ENCODE peak calls at places on chromosomes 2 and 18, in four cellular contexts. H is sigmoid colon, Y is tibial nerve, S is Peyer's patch. R is an unnamed sample.

GRCh38 chr2:122414911-122415310 is 659.5 kb downstream of the TSN start:
- DNase-seq in H (no peak), S (no peak), Y (no peak), R (no peak)

GRCh38 chr18:43664487-43665008 is 387.3 kb upstream of the SYT4 start:
- DNase-seq in Y (no peak), S (no peak), H (no peak), R (no peak)

GRCh38 chr2:70403267-70404053 is 101.6 kb upstream of the FAM136A start:
- DNase-seq in H (no peak), S (peak), Y (no peak), R (no peak)

GRCh38 chr2:30716117-30716900 is 90.9 kb downstream of the CAPN13 start:
- DNase-seq in Y (no peak), S (peak), H (peak), R (no peak)

GRCh38 chr2:128405981-128406601 is 87.4 kb upstream of the HS6ST1 start:
- DNase-seq in Y (no peak), S (peak), H (no peak), R (no peak)

GRCh38 chr2:17719562-17720371 is 33.8 kb downstream of the SMC6 start:
- DNase-seq in H (no peak), Y (no peak), S (no peak), R (no peak)

GRCh38 chr18:31486165-31486564 is 11.8 kb upstream of the DSG2 start:
- DNase-seq in Y (no peak), S (no peak), H (no peak), R (no peak)

GRCh38 chr2:121527009-121527682 is 3.5 kb upstream of the RNU4ATAC start:
- DNase-seq in Y (no peak), H (no peak), S (no peak), R (no peak)

GRCh38 chr2:218988650-218989049 is 3.7 kb upstream of the FEV start:
- DNase-seq in H (peak), S (no peak), Y (no peak), R (no peak)

GRCh38 chr2:213923543-213923942 is 487.3 kb upstream of the VWC2L start:
- DNase-seq in S (no peak), H (no peak), Y (no peak), R (no peak)

GRCh38 chr18:74183110-74183509 is 34.8 kb downstream of the TIMM21 start:
- DNase-seq in Y (no peak), H (no peak), S (no peak), R (no peak)

GRCh38 chr2:95382686-95383634 is 19.5 kb upstream of the FAHD2A start:
- DNase-seq in S (no peak), H (peak), Y (no peak), R (peak)

GRCh38 chr2:137411556-137411955 is 552.7 kb upstream of the HNMT start:
- DNase-seq in S (no peak), H (no peak), Y (no peak), R (no peak)

GRCh38 chr2:237577956-237578870 is 11.8 kb downstream of the PRLH start:
- DNase-seq in Y (no peak), H (no peak), S (no peak), R (no peak)

GRCh38 chr2:198465970-198466369 is 661.6 kb downstream of the PLCL1 start:
- DNase-seq in H (no peak), S (no peak), Y (no peak), R (no peak)

GRCh38 chr2:178363252-178363651 is 87.7 kb downstream of the PRKRA start:
- DNase-seq in H (no peak), Y (no peak), S (no peak), R (peak)

GRCh38 chr18:27075828-27076227 is 109.3 kb downstream of the CHST9 start:
- DNase-seq in Y (no peak), H (no peak), S (no peak), R (no peak)

GRCh38 chr2:130355578-130356431 is at the start of gene PTPN18:
- DNase-seq in H (peak), S (peak), Y (peak), R (peak)

GRCh38 chr18:50926521-50926920 is 41.3 kb upstream of the ELAC1 start:
- DNase-seq in S (no peak), Y (no peak), H (no peak), R (no peak)

GRCh38 chr2:134335601-134336000 is 81.7 kb downstream of the MGAT5 start:
- DNase-seq in H (no peak), S (no peak), Y (no peak), R (no peak)

GRCh38 chr2:10447300-10448207 is 573 bp downstream of the ODC1 start:
- DNase-seq in H (no peak), Y (no peak), S (peak), R (no peak)

GRCh38 chr2:10449481-10449831 is 1.3 kb upstream of the ODC1 start:
- DNase-seq in S (no peak), H (no peak), Y (no peak), R (no peak)

GRCh38 chr2:10448646-10449480 is 736 bp upstream of the ODC1 start:
- DNase-seq in H (peak), Y (no peak), S (peak), R (peak)

GRCh38 chr2:10446631-10447030 is 1.5 kb downstream of the ODC1 start:
- DNase-seq in H (no peak), Y (no peak), S (no peak), R (no peak)

GRCh38 chr2:10448208-10448645 is at the start of gene ODC1:
- DNase-seq in Y (peak), S (peak), H (peak), R (peak)
- TF ChIP-seq POLR2A in Y (peak), S (no peak), H (no peak), R (no peak)

GRCh38 chr2:144332356-144333143 is 187.4 kb downstream of the ZEB2 start:
- DNase-seq in Y (peak), S (peak), H (peak), R (peak)
- TF ChIP-seq POLR2A in Y (peak), S (peak), H (no peak), R (no peak)

GRCh38 chr2:37625156-37625555 is 46.3 kb downstream of the CDC42EP3 start:
- DNase-seq in S (no peak), H (no peak), Y (no peak), R (no peak)
- TF ChIP-seq POLR2A in S (no peak), H (no peak), Y (no peak), R (no peak)

GRCh38 chr18:21826641-21827302 is 86.2 kb downstream of the MIB1 start:
- DNase-seq in Y (no peak), H (no peak), S (no peak), R (no peak)

GRCh38 chr18:21833619-21834300 is 93.2 kb downstream of the MIB1 start:
- DNase-seq in Y (no peak), S (no peak), H (no peak), R (no peak)

GRCh38 chr18:21834301-21834660 is 93.7 kb downstream of the MIB1 start:
- DNase-seq in S (no peak), H (no peak), Y (no peak), R (no peak)

GRCh38 chr18:21830533-21830932 is 89.9 kb downstream of the MIB1 start:
- DNase-seq in S (no peak), H (no peak), Y (no peak), R (no peak)

GRCh38 chr18:21831413-21831831 is 90.8 kb downstream of the MIB1 start:
- DNase-seq in S (no peak), H (no peak), Y (no peak), R (no peak)
- TF ChIP-seq POLR2A in S (no peak), H (no peak), Y (no peak), R (no peak)

GRCh38 chr2:3601561-3602271 is 6.8 kb downstream of the COLEC11 start:
- DNase-seq in S (no peak), Y (no peak), H (no peak), R (no peak)
- TF ChIP-seq POLR2A in S (no peak), Y (no peak), H (no peak), R (no peak)

GRCh38 chr18:58221060-58221725 is 177.2 kb downstream of the NEDD4L start:
- DNase-seq in H (no peak), Y (no peak), S (peak), R (peak)
- TF ChIP-seq POLR2A in H (peak), Y (no peak), S (peak), R (peak)

GRCh38 chr2:216112926-216113325 is 3.8 kb downstream of the XRCC5 start:
- DNase-seq in H (no peak), S (no peak), Y (no peak), R (no peak)

GRCh38 chr2:216116418-216116817 is 7.3 kb downstream of the XRCC5 start:
- DNase-seq in Y (no peak), H (no peak), S (no peak), R (no peak)

GRCh38 chr2:216115224-216115582 is 6.1 kb downstream of the XRCC5 start:
- DNase-seq in Y (no peak), H (no peak), S (no peak), R (no peak)

GRCh38 chr2:216113572-216113971 is 4.4 kb downstream of the XRCC5 start:
- DNase-seq in Y (no peak), S (no peak), H (no peak), R (no peak)

DNA sequence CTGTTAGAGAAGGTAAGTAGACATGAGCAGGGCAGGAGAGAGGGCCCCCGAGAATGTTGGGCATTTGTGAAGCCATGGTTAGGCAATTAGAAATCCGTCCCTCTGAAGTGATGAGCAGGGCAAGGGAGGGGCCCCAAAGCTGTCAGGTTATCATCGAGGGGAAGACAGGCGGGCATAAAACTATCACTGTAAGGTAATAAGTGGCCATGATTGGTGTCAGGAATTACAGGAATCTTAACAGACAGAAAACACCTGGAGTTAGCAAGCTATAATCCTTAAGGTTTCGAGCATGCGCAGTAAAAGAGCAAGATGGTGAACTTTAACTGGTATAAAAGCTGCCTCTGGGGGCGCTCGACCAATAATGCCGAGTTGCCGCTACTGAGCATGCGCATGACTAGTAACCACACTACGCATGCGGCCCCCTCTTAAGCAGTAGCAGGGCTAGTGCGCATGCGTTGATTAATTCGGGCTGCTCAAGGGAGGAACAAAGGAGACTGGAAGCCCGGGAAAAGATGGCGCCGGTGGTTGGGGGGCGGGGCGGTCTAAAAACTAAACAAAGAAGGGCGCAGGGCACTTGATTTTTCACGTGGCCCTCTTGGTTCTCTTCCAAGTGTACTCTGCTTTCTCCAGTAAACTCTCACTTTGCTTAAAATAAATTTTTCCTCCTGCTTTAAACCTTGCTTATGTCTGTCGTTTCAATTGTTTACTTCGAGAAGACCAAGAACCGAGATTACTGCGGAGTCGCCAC is 5.5 kb downstream of the XRCC5 start:
- DNase-seq in S (peak), H (peak), Y (peak), R (peak)
- TF ChIP-seq POLR2A in S (no peak), H (no peak), Y (no peak), R (no peak)

GRCh38 chr18:7566587-7567486 is at the start of gene PTPRM:
- DNase-seq in Y (peak), H (peak), S (peak), R (peak)
- TF ChIP-seq POLR2A in Y (peak), H (no peak), S (no peak), R (no peak)

DNA sequence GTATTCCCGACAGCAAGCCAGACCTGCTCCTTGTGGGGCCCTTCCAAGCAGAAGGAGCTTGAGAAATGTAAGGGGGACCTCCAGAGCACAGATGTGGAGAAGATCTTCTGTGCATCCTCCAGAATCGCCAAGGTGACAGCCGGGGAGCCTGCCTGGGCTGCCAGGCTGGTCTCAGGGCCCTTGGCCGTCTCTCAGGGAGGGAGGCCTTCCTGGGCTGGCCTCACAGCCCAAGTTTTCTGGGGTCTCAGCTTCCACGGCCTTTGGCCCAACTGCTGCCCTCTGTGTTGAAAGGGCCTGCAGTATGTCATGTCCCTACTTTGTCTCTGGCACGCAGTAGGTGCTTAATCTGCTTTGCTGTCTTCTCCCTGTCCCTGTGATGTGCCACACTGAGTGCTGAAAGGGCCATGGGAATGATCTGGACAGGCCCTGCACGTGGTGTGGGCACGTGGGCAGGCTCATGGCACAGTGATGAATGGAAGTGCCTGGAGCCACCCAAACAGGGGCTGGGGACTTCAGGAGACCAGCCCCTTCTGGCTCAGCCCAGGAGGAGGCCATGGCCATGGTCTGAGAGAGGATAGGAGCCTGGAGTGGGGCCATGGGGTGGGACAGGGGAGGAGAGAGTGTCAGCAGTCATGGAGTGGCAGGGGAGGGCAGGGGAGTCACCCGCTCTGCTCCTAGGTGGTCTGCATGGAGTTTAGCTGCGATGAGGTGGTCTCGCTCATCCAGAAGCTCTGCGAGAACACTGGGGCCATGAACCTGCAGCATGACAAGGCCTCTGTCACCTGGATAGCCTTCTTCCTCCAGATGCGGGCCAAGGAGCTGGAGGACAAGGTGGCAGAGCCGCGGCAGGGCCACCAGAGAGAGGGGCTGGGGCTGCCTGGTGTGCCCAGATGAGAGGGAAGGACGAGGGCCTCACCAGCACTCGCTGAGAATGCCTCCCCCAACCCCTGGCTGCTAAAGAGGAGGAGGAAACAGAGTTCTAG is 35.4 kb downstream of the HJURP start:
- DNase-seq in Y (no peak), S (peak), H (peak), R (no peak)
- TF ChIP-seq POLR2A in Y (no peak), S (no peak), H (no peak), R (no peak)

GRCh38 chr2:14632133-14632936 is at the start of gene LRATD1:
- DNase-seq in S (peak), H (peak), Y (peak), R (peak)
- TF ChIP-seq POLR2A in S (peak), H (peak), Y (no peak), R (peak)

R was measured in breast epithelium.